ENCODE peak calls at places on chromosomes 7 and 10, in nine cellular contexts. T is mesendoderm; J is naive thymus-derived CD4-positive, alpha-beta T cell; B is heart left ventricle; Y is heart right ventricle; E is cardiac fibroblast; G is hepatocyte; W is GM12878; X is fibroblast of lung. I is an unnamed sample.

GRCh38 chr7:2771274-2771711 is 72.8 kb downstream of the GNA12 start:
- DNase-seq in E (peak), G (no peak), W (no peak), B (no peak), T (no peak), Y (no peak), X (no peak), J (no peak), I (no peak)

GRCh38 chr7:158301221-158301620 is 286.4 kb downstream of the PTPRN2 start:
- DNase-seq in X (peak), Y (no peak), W (no peak), T (peak), J (no peak), G (no peak), E (no peak), B (no peak), I (no peak)

GRCh38 chr7:96236198-96237039 is 85.5 kb downstream of the SLC25A13 start:
- DNase-seq in J (no peak), T (peak), G (peak), E (peak), Y (no peak), W (no peak), B (peak), X (peak), I (no peak)

GRCh38 chr10:77458986-77459590 is 178.5 kb downstream of the KCNMA1 start:
- DNase-seq in T (no peak), B (no peak), G (no peak), X (peak), E (peak), J (no peak), W (no peak), Y (no peak), I (no peak)

GRCh38 chr7:150824379-150825177 is 24.0 kb downstream of the TMEM176A start:
- DNase-seq in B (no peak), X (no peak), W (no peak), T (no peak), J (no peak), E (no peak), G (no peak), Y (no peak), I (no peak)

GRCh38 chr10:72297968-72298773 is 24.4 kb downstream of the DDIT4 start:
- DNase-seq in B (peak), X (peak), G (peak), Y (peak), W (peak), T (peak), E (peak), J (peak), I (no peak)

GRCh38 chr10:122141821-122142651 is 129.1 kb upstream of the BTBD16 start:
- DNase-seq in E (no peak), G (no peak), B (peak), T (no peak), Y (peak), X (peak), W (no peak), J (no peak), I (no peak)

GRCh38 chr7:74183653-74184450 is 9.7 kb downstream of the EIF4H start:
- DNase-seq in E (no peak), X (no peak), T (peak), B (no peak), J (no peak), Y (no peak), W (no peak), G (no peak), I (no peak)

GRCh38 chr7:143240323-143241168 is 18.7 kb downstream of the TAS2R40 start:
- DNase-seq in J (peak), T (peak), G (peak), Y (peak), X (peak), W (no peak), E (peak), B (peak), I (peak)

GRCh38 chr7:104089622-104090021 is 100.2 kb upstream of the RELN start:
- DNase-seq in X (no peak), J (no peak), W (no peak), G (no peak), Y (no peak), B (no peak), E (no peak), T (no peak), I (no peak)

GRCh38 chr7:137975768-137976167 is 26.1 kb downstream of the CREB3L2 start:
- DNase-seq in T (no peak), E (no peak), Y (no peak), X (peak), G (no peak), J (no peak), W (no peak), B (peak), I (no peak)

GRCh38 chr7:85023066-85023687 is 163.7 kb downstream of the SEMA3D start:
- DNase-seq in J (peak), E (peak), B (no peak), T (peak), W (no peak), Y (no peak), G (peak), X (peak), I (no peak)

GRCh38 chr7:106947244-106947728 is 82.2 kb downstream of the PIK3CG start:
- DNase-seq in J (peak), Y (no peak), W (no peak), E (peak), T (peak), B (peak), X (peak), G (peak), I (peak)

GRCh38 chr7:149414171-149414570 is 46.7 kb downstream of the ZNF777 start:
- DNase-seq in T (no peak), X (no peak), G (no peak), W (no peak), Y (no peak), J (no peak), E (no peak), B (no peak), I (no peak)

GRCh38 chr10:34024708-34025425 is 690.4 kb upstream of the NRP1 start:
- DNase-seq in J (no peak), W (no peak), X (peak), G (peak), T (peak), Y (no peak), E (peak), B (no peak), I (no peak)

GRCh38 chr7:117808273-117808868 is 64.9 kb downstream of the CTTNBP2 start:
- DNase-seq in J (no peak), E (no peak), Y (peak), G (no peak), X (peak), T (no peak), W (no peak), B (peak), I (no peak)

GRCh38 chr7:67462781-67463191 is 466.2 kb downstream of the TYW1 start:
- DNase-seq in Y (no peak), J (no peak), B (peak), G (peak), W (no peak), E (no peak), T (no peak), X (peak), I (no peak)

GRCh38 chr7:2417981-2418481 is 14.6 kb downstream of the CHST12 start:
- DNase-seq in E (peak), J (no peak), Y (no peak), T (no peak), B (peak), G (no peak), X (peak), W (no peak), I (no peak)

GRCh38 chr7:108406474-108406873 is 49.8 kb downstream of the NRCAM start:
- DNase-seq in T (no peak), G (peak), W (no peak), E (peak), B (no peak), J (no peak), X (peak), Y (no peak), I (no peak)

GRCh38 chr7:108404509-108405435 is 51.5 kb downstream of the NRCAM start:
- DNase-seq in G (no peak), W (no peak), X (no peak), Y (no peak), E (no peak), J (no peak), T (no peak), B (no peak), I (no peak)

GRCh38 chr7:108407674-108408073 is 48.6 kb downstream of the NRCAM start:
- DNase-seq in T (no peak), E (no peak), X (no peak), Y (no peak), B (no peak), W (no peak), G (no peak), J (no peak), I (no peak)

GRCh38 chr7:108402865-108403264 is 53.4 kb downstream of the NRCAM start:
- DNase-seq in Y (no peak), W (no peak), G (no peak), X (peak), B (no peak), J (no peak), E (peak), T (no peak), I (no peak)

DNA sequence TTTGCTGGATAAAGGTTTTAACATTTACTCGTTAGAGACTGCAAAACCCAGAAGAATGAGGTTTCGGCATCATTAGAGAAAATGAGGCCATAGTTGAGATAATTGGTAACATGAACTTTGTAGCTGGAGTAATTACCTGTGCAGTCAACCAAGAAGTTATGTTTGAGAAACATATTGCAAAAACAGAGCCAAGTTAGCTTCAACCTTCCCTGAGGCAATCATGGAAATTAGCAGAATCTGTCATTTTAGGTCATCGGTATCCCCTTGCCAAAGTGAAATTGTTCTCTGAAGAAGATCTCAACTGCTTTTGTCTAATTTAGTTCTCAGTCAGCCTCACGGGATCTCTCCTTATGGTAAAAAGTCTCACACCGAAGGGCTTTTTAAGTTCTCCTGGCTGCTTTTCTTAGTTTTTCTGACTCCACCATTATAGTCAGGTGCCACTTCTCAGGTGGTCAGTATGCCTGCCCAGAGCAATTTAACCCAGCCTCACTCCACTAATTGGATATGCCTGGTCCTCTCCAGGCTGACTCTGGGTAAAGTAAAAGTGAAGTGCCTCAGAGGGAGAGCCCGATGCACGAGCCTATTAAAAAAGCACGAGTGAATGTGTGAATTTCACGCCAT is 52.5 kb downstream of the NRCAM start:
- DNase-seq in T (no peak), E (no peak), J (no peak), Y (no peak), B (no peak), W (no peak), G (no peak), X (no peak), I (no peak)
- H3K4me3 ChIP-seq in T (no peak), E (no peak), J (no peak), Y (no peak), B (no peak), W (no peak), G (no peak), X (no peak), I (no peak)

GRCh38 chr7:71727347-71727746 is 595.4 kb downstream of the GALNT17 start:
- DNase-seq in E (no peak), J (no peak), Y (no peak), X (no peak), G (no peak), B (no peak), W (no peak), T (no peak), I (no peak)
- H3K4me3 ChIP-seq in E (no peak), J (no peak), Y (no peak), X (no peak), G (no peak), B (no peak), W (no peak), T (no peak), I (no peak)

DNA sequence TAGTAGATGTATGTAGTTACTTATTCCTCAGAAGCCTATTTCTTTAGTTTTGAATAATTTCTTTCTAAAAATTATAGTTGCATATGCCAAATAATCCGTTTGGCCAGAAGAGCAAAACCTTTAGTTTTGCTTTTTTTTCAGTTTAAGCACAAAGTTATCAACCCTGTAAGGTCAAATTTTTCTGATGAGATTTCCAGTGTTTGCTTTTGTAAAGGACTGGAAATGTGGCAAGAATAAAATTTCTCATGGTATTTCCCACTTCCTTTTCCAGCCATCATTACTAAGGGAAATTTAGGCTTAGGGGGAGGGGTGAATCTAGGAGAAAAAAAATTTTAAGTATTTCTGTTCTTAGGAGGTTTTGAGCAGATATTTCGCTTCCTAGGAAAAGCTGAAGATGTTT is 7.6 kb downstream of the CALD1 start:
- DNase-seq in T (no peak), G (no peak), X (no peak), J (no peak), Y (no peak), W (no peak), B (no peak), E (peak), I (no peak)
- H3K4me3 ChIP-seq in T (no peak), G (no peak), X (no peak), J (no peak), Y (peak), W (no peak), B (peak), E (no peak), I (no peak)

GRCh38 chr7:105304040-105304895 is 84.5 kb downstream of the SRPK2 start:
- DNase-seq in J (no peak), E (peak), T (peak), Y (no peak), B (no peak), X (peak), W (peak), G (no peak), I (no peak)
- H3K4me3 ChIP-seq in J (no peak), E (no peak), T (no peak), Y (no peak), B (no peak), X (peak), W (peak), G (no peak), I (no peak)